ENCODE peak calls at places on chromosomes 2 and 18, in nine cellular contexts. J, B, L, Y, E, D, U, Z and M are unnamed samples.

GRCh38 chr2:74186038-74186437 is 7.4 kb upstream of the MOB1A start:
- DNase-seq in J (no peak), B (peak), L (no peak), Y (no peak), E (no peak), D (no peak), U (no peak), Z (peak), M (no peak)

GRCh38 chr2:136118819-136119716 is 1.1 kb upstream of the CXCR4 start:
- DNase-seq in J (no peak), B (peak), L (peak), Y (peak), E (peak), D (peak), U (no peak), Z (peak), M (no peak)

GRCh38 chr2:107337209-107337898 is 451.4 kb upstream of the ST6GAL2 start:
- DNase-seq in J (peak), B (no peak), L (no peak), Y (peak), E (no peak), D (no peak), U (peak), Z (no peak), M (peak)

GRCh38 chr2:54015809-54016703 is 45.3 kb upstream of the PSME4 start:
- DNase-seq in J (peak), B (no peak), L (no peak), Y (peak), E (no peak), D (no peak), U (peak), Z (no peak), M (peak)

GRCh38 chr2:27211241-27211942 is 449 bp upstream of the ATRAID start:
- DNase-seq in J (peak), B (no peak), L (peak), Y (no peak), E (peak), D (no peak), U (no peak), Z (no peak), M (peak)

GRCh38 chr2:219277703-219278654 is 1.2 kb upstream of the DNAJB2 start:
- DNase-seq in J (peak), B (peak), L (peak), Y (peak), E (peak), D (peak), U (peak), Z (peak), M (peak)

GRCh38 chr2:150090031-150090430 is 397.4 kb downstream of the RND3 start:
- DNase-seq in J (no peak), B (no peak), L (no peak), Y (no peak), E (no peak), D (no peak), U (no peak), Z (no peak), M (no peak)

GRCh38 chr2:217954051-217954450 is 48.7 kb downstream of the TNS1 start:
- DNase-seq in J (no peak), B (no peak), L (no peak), Y (no peak), E (no peak), D (no peak), U (no peak), Z (no peak), M (no peak)

GRCh38 chr2:25617948-25618646 is 55.3 kb downstream of the DTNB start:
- DNase-seq in J (peak), B (no peak), L (no peak), Y (peak), E (no peak), D (no peak), U (no peak), Z (no peak), M (peak)

GRCh38 chr2:60054571-60055340 is 498.7 kb downstream of the BCL11A start:
- DNase-seq in J (no peak), B (no peak), L (no peak), Y (no peak), E (no peak), D (no peak), U (no peak), Z (no peak), M (no peak)

GRCh38 chr2:204665244-204665643 is 120.0 kb downstream of the PARD3B start:
- DNase-seq in J (peak), B (no peak), L (no peak), Y (peak), E (no peak), D (no peak), U (peak), Z (no peak), M (peak)

GRCh38 chr2:168336786-168337388 is 89.5 kb upstream of the STK39 start:
- DNase-seq in J (no peak), B (peak), L (peak), Y (no peak), E (peak), D (peak), U (peak), Z (peak), M (no peak)

GRCh38 chr2:28640908-28641300 is 110.7 kb upstream of the PPP1CB start:
- DNase-seq in J (no peak), B (no peak), L (no peak), Y (no peak), E (no peak), D (no peak), U (no peak), Z (no peak), M (no peak)

GRCh38 chr2:221203846-221204245 is 368.3 kb downstream of the EPHA4 start:
- DNase-seq in J (no peak), B (no peak), L (no peak), Y (no peak), E (no peak), D (peak), U (no peak), Z (no peak), M (no peak)

GRCh38 chr2:231910771-231911170 is 15.4 kb downstream of the NPPC start:
- DNase-seq in J (no peak), B (no peak), L (no peak), Y (no peak), E (no peak), D (no peak), U (no peak), Z (no peak), M (no peak)

GRCh38 chr18:12821408-12821807 is 62.6 kb downstream of the PTPN2 start:
- DNase-seq in J (no peak), B (no peak), L (no peak), Y (no peak), E (no peak), D (no peak), U (no peak), Z (no peak), M (no peak)

GRCh38 chr2:46416280-46416679 is 63.1 kb upstream of the TMEM247 start:
- DNase-seq in J (no peak), B (no peak), L (no peak), Y (no peak), E (no peak), D (no peak), U (no peak), Z (no peak), M (no peak)

GRCh38 chr2:97936199-97936598 is 59.5 kb downstream of the TMEM131 start:
- DNase-seq in J (no peak), B (no peak), L (peak), Y (no peak), E (peak), D (peak), U (peak), Z (no peak), M (no peak)

GRCh38 chr2:36486546-36487044 is 111.4 kb downstream of the FEZ2 start:
- DNase-seq in J (peak), B (no peak), L (no peak), Y (peak), E (no peak), D (no peak), U (peak), Z (no peak), M (peak)

GRCh38 chr2:242088471-242089212 is 219.1 kb downstream of the RTP5 start:
- DNase-seq in J (peak), B (peak), L (peak), Y (peak), E (peak), D (peak), U (peak), Z (peak), M (peak)